ENCODE peak calls at places on chromosomes 4 and X, in four cellular contexts. Q is K562, K is HepG2, H is HCT116. X is an unnamed sample.

GRCh38 chr4:11889099-11889498 is 460.4 kb upstream of the HS3ST1 start:
- DNase-seq in H (no peak), K (no peak), Q (no peak), X (no peak)

GRCh38 chr4:1246901-1247810 is 1.8 kb downstream of the CTBP1 start:
- DNase-seq in H (no peak), K (no peak), Q (peak), X (peak)

GRCh38 chr4:185171373-185172071 is 28.5 kb downstream of the SLC25A4 start:
- DNase-seq in H (no peak), K (no peak), Q (no peak), X (no peak)

GRCh38 chrX:110241816-110242215 is 76.1 kb downstream of the AMMECR1 start:
- DNase-seq in H (no peak), Q (no peak), K (no peak), X (no peak)

GRCh38 chr4:4390046-4390445 is 3.1 kb downstream of the NSG1 start:
- DNase-seq in K (no peak), H (no peak), Q (no peak), X (no peak)

GRCh38 chr4:152920768-152921167 is 15.4 kb upstream of the FHDC1 start:
- DNase-seq in H (peak), K (no peak), Q (no peak), X (no peak)

GRCh38 chr4:35315419-35315818 is 928.9 kb downstream of the ARAP2 start:
- DNase-seq in H (no peak), K (no peak), Q (no peak), X (no peak)

GRCh38 chrX:12930150-12930549 is 23.7 kb downstream of the TLR8 start:
- DNase-seq in H (no peak), Q (no peak), K (no peak), X (no peak)

GRCh38 chr4:105605493-105605892 is 53.1 kb downstream of the ARHGEF38 start:
- DNase-seq in Q (no peak), H (no peak), K (no peak), X (no peak)

GRCh38 chr4:5160668-5161067 is 109.4 kb downstream of the STK32B start:
- DNase-seq in Q (no peak), H (no peak), K (no peak), X (no peak)

GRCh38 chr4:25925486-25926201 is 11.6 kb downstream of the SMIM20 start:
- DNase-seq in Q (peak), K (peak), H (peak), X (peak)

GRCh38 chrX:108396188-108396885 is 41.9 kb downstream of the COL4A6 start:
- DNase-seq in K (peak), Q (no peak), H (peak), X (no peak)

GRCh38 chr4:95158626-95159025 is 390.1 kb downstream of the UNC5C start:
- DNase-seq in Q (no peak), K (no peak), H (no peak), X (no peak)

GRCh38 chrX:40644821-40645358 is 2.5 kb downstream of the CXorf38 start:
- DNase-seq in Q (peak), K (peak), H (no peak), X (peak)

GRCh38 chr4:7190668-7191545 is 1.4 kb upstream of the SORCS2 start:
- DNase-seq in H (no peak), K (no peak), Q (no peak), X (no peak)

GRCh38 chr4:159101983-159102622 is 776 bp upstream of the RAPGEF2 start:
- DNase-seq in Q (no peak), K (no peak), H (no peak), X (no peak)

GRCh38 chr4:86961605-86962295 is 26.9 kb downstream of the AFF1 start:
- DNase-seq in K (no peak), H (no peak), Q (peak), X (no peak)

GRCh38 chr4:138697771-138698170 is 317.8 kb upstream of the NOCT start:
- DNase-seq in K (no peak), Q (no peak), H (no peak), X (no peak)

GRCh38 chrX:120251471-120252011 is 929 bp downstream of the ZBTB33 start:
- DNase-seq in Q (peak), K (peak), H (no peak), X (peak)

GRCh38 chrX:1316527-1316926 is 20.1 kb upstream of the IL3RA start:
- DNase-seq in K (no peak), Q (no peak), H (no peak), X (no peak)

DNA sequence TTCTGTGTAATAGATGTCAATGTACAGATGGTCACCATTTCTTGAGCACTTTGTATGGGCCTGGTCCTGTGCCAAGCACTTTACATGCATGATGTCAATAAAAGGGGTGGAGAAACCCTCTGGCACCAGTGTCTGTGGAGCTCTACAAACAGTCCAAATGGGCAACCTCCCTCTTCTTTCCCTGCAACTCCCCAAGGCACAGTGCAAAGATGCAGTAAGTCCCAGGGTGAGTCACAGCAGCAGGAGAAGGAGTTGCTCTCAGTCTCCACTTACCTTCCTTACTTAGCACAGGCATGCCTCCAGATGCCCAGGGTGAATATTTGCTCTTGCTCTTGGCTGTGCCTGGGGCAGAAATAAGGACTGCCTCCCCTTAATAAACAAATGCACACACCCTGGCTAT is 4.3 kb downstream of the OCIAD2 start:
- DNase-seq in H (no peak), K (no peak), Q (no peak), X (no peak)
- TF ChIP-seq ELF1 in H (no peak), K (no peak), Q (no peak), X (no peak)

GRCh38 chr4:42404001-42404400 is 6.7 kb downstream of the SHISA3 start:
- DNase-seq in H (no peak), Q (peak), K (no peak), X (no peak)
- TF ChIP-seq ELF1 in H (no peak), Q (no peak), K (no peak), X (no peak)

GRCh38 chr4:147546341-147546740 is 65.4 kb downstream of the EDNRA start:
- DNase-seq in Q (no peak), H (no peak), K (no peak), X (no peak)
- TF ChIP-seq ELF1 in Q (no peak), H (no peak), K (no peak), X (no peak)

GRCh38 chrX:125810856-125811255 is 355.2 kb downstream of the DCAF12L2 start:
- DNase-seq in K (no peak), H (no peak), Q (no peak), X (no peak)
- TF ChIP-seq ELF1 in K (no peak), H (no peak), Q (no peak), X (no peak)

DNA sequence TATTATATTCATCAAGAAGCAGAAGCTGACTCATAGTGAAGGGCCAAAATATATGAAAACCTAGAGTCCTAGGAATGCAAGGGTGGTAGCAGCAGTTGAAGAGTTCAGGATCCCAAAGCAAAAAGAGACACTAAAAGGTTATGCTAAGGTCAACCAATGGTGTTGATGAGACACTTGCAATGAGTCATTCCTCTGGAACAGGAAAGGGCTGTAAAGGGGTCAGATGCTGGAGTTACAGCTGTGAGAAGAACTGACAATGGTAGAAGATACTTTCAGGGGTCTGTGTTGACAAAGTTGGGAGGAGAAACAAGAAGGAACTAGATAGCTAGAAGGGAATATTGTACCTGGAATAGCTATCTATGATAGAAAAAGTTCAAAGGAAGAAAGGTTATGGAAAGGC is 47.5 kb downstream of the ZGRF1 start:
- DNase-seq in K (peak), H (peak), Q (peak), X (no peak)
- TF ChIP-seq ELF1 in K (no peak), H (no peak), Q (no peak), X (no peak)

DNA sequence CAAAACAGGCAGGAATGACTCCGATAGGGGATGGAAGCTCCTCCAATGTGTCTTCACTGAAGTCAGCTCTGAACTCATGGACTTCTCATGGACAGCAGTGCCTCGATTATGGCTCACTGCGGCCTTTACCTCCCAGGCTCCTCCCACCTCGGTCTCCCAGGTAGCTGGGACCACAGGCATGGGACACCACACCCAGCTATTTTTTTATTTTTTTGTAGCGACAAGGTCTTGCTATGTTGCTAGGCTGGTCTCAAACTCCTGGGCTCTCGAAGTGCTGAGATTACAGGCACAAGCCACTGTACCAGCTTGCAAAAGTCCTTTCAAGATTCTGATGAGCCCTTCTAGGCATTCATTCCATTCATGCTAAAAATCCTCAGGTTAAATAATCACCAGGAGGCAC is 181.5 kb downstream of the NSUN7 start:
- DNase-seq in K (no peak), H (no peak), Q (no peak), X (no peak)
- TF ChIP-seq ELF1 in K (no peak), H (no peak), Q (no peak), X (no peak)

GRCh38 chr4:8651661-8652180 is 59.2 kb downstream of the CPZ start:
- DNase-seq in H (no peak), K (no peak), Q (no peak), X (no peak)
- TF ChIP-seq ELF1 in H (no peak), K (no peak), Q (no peak), X (no peak)

DNA sequence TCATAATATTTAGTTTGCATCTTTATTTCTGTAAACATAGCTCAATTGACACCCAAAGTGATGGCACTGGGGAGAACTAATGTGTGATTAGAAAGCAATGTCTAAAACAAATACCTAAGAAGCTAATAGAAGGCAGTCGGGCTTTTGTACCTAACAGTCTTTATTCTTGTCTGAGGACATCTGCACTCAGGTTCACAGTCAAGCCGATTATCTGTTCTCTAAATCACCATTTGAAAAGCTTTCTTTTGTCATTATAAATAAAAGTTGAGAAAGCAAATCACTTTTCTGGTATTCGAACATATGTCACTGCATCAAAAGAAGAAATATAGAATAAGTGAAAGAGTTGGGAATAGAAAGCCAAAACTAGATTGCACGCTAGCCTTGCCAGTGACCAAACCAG is 2037.9 kb upstream of the TENM3 start:
- DNase-seq in K (no peak), Q (no peak), H (no peak), X (no peak)
- TF ChIP-seq ELF1 in K (no peak), Q (no peak), H (no peak), X (no peak)

GRCh38 chrX:16023790-16024734 is 99.3 kb upstream of the GRPR start:
- DNase-seq in K (peak), Q (no peak), H (peak), X (no peak)
- TF ChIP-seq ELF1 in K (no peak), Q (no peak), H (no peak), X (no peak)